ENCODE peak calls at places on chromosome 5, in ten cellular contexts. J, P, E, G, T, Q, N, H, L and X are unnamed samples.

GRCh38 chr5:77224672-77225355 is 14.3 kb downstream of the PDE8B start:
- DNase-seq in G (no peak), Q (no peak), T (no peak), P (peak; percentile 42), L (peak; percentile 68), N (peak; percentile 12), J (no peak), E (peak; percentile 29), H (no peak), X (no peak)

GRCh38 chr5:7869474-7870136 is 657 bp downstream of the MTRR start:
- DNase-seq in N (peak; percentile 55), L (no peak), T (peak; percentile 11), Q (no peak), E (no peak), H (no peak), G (no peak), P (no peak), J (no peak), X (no peak)

GRCh38 chr5:74257645-74258328 is 382.7 kb downstream of the ENC1 start:
- DNase-seq in T (no peak), Q (no peak), L (peak; percentile 55), P (no peak), J (peak; percentile 21), G (peak; percentile 87), N (peak; percentile 70), E (no peak), H (peak; percentile 35), X (no peak)

GRCh38 chr5:15995206-15996052 is 184.2 kb downstream of the MARCHF11 start:
- DNase-seq in Q (no peak), L (peak; percentile 55), P (peak; percentile 20), E (peak; percentile 16), H (peak; percentile 6), T (peak; percentile 57), G (no peak), J (no peak), N (peak; percentile 67), X (peak; percentile 33)

GRCh38 chr5:153122416-153122815 is 368.1 kb upstream of the GRIA1 start:
- DNase-seq in J (no peak), H (no peak), L (no peak), P (no peak), T (peak; percentile 6), N (no peak), E (no peak), G (no peak), Q (no peak), X (no peak)

GRCh38 chr5:150295172-150295611 is 5.6 kb upstream of the CAMK2A start:
- DNase-seq in N (peak; percentile 85), G (peak; percentile 39), E (peak; percentile 44), Q (no peak), L (peak; percentile 81), T (no peak), P (peak; percentile 29), J (no peak), H (no peak), X (no peak)

GRCh38 chr5:127957701-127958190 is 125.8 kb upstream of the SLC12A2 start:
- DNase-seq in Q (no peak), J (no peak), P (no peak), H (no peak), G (no peak), T (no peak), L (no peak), E (peak; percentile 45), N (no peak), X (no peak)

GRCh38 chr5:155260798-155261197 is 247.2 kb downstream of the KIF4B start:
- DNase-seq in G (no peak), Q (peak; percentile 72), E (peak; percentile 28), P (no peak), T (peak; percentile 70), H (no peak), L (no peak), J (no peak), N (no peak), X (peak; percentile 57)

GRCh38 chr5:79935992-79936643 is 54.9 kb downstream of the MTX3 start:
- DNase-seq in L (peak; percentile 24), J (no peak), P (peak; percentile 32), Q (no peak), H (no peak), E (no peak), G (peak; percentile 56), T (no peak), N (peak; percentile 62), X (no peak)

GRCh38 chr5:96781734-96782064 is 26.0 kb downstream of the ERAP1 start:
- DNase-seq in N (no peak), J (no peak), P (no peak), Q (no peak), H (no peak), T (no peak), G (no peak), E (no peak), L (no peak), X (no peak)

GRCh38 chr5:63603001-63603400 is 359.2 kb downstream of the HTR1A start:
- DNase-seq in Q (no peak), H (no peak), G (no peak), L (no peak), T (no peak), J (no peak), P (no peak), E (no peak), N (no peak), X (no peak)

GRCh38 chr5:153696256-153696655 is 205.8 kb downstream of the GRIA1 start:
- DNase-seq in T (no peak), N (no peak), J (no peak), L (no peak), E (no peak), P (no peak), G (no peak), Q (no peak), H (no peak), X (no peak)

GRCh38 chr5:149203896-149204544 is 62.7 kb downstream of the ABLIM3 start:
- DNase-seq in N (peak; percentile 64), P (no peak), T (no peak), E (peak; percentile 18), J (no peak), Q (no peak), H (no peak), L (peak; percentile 86), G (no peak), X (no peak)

GRCh38 chr5:407801-408268 is 35.1 kb upstream of the EXOC3 start:
- DNase-seq in N (peak; percentile 24), H (no peak), E (no peak), T (no peak), Q (no peak), L (no peak), P (no peak), G (no peak), J (no peak), X (no peak)

GRCh38 chr5:142319560-142320426 is 5.0 kb downstream of the SPRY4 start:
- DNase-seq in H (no peak), L (no peak), P (no peak), G (no peak), Q (no peak), E (no peak), N (no peak), T (peak; percentile 82), J (no peak), X (no peak)

GRCh38 chr5:113378960-113379541 is 55.7 kb downstream of the TSSK1B start:
- DNase-seq in J (peak; percentile 58), P (peak; percentile 10), Q (peak; percentile 71), E (peak; percentile 56), H (peak; percentile 71), L (peak; percentile 62), G (peak; percentile 45), T (peak; percentile 72), N (peak; percentile 72), X (peak; percentile 69)

DNA sequence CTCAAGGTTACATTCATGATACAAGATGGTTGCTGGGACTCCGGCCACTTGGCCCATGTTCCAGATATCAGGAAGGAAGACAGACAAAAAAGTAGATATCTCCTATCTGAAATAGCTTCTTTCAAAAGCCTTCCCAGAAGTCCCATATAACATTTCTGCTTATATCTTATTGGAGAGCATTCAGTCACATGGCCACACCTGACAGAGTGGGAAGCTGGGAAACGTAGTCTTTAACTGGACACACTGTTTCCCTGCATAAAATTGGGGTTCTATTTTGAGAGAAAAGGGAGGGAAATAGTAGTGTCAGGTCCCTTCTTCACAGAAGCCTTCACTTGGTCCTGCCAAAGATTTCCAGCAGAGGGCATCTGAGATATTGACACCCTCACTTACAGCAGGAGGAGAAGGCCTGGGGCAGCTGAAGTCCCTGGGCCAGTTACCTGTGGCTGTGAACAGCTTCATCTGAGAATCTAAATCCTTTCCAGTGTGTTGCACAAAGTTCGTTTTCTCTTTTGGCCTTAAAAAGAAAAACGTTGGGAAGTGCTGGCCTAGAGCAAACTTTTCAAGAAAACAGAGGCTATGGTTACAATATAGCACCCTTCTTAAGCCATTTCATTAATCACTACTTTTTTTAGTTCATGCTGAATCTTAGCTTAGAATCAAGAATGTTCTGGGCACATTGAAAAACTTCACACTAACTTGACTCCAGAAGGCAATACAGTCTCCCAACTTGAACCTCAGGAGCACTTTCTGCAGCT is 33.5 kb downstream of the SPEF2 start:
- DNase-seq in J (peak; percentile 14), N (peak; percentile 71), Q (peak; percentile 64), E (peak; percentile 46), L (peak; percentile 57), P (peak; percentile 34), H (peak; percentile 20), G (peak; percentile 16), T (peak; percentile 55), X (peak; percentile 28)
- TF ChIP-seq CTCF in J (peak; percentile 40), N (peak; percentile 60), Q (peak; percentile 69), E (peak; percentile 46), L (peak; percentile 63), P (peak; percentile 72), H (peak; percentile 40), G (no peak), T (peak; percentile 54), X (peak; percentile 46)

GRCh38 chr5:90135979-90136378 is 273.6 kb downstream of the CETN3 start:
- DNase-seq in P (no peak), H (peak; percentile 35), N (no peak), L (no peak), E (peak; percentile 16), Q (peak; percentile 78), J (no peak), G (no peak), T (peak; percentile 68), X (peak; percentile 41)
- TF ChIP-seq CTCF in P (no peak), H (peak; percentile 47), N (no peak), L (no peak), E (no peak), Q (peak; percentile 85), J (no peak), G (no peak), T (peak; percentile 69), X (peak; percentile 86)

DNA sequence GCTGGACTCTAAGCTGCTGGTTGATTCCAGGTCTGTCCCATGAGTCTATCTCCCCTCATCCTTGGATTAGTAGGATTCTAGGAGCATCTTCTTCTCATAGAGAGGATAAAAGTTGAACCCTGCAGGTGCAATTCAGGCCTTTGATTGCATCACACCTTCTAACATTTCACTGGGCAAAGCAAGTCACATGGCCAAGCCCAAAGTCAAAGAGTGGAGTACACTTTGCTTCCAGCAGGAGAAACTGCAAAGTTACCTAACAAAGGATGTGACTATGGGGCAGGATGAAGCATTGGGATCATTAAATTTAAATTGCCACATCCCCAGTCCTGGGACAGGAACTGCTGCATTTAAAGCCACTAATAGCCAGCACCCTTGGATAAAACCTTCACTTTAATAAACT is 51.0 kb upstream of the EGFLAM start:
- DNase-seq in Q (peak; percentile 37), J (no peak), H (no peak), T (no peak), P (no peak), L (peak; percentile 0), E (peak; percentile 11), G (no peak), N (no peak), X (no peak)
- TF ChIP-seq CTCF in Q (peak; percentile 42), J (no peak), H (no peak), T (no peak), P (no peak), L (no peak), E (no peak), G (no peak), N (no peak), X (peak; percentile 16)

GRCh38 chr5:72252574-72253155 is 67.4 kb downstream of the MRPS27 start:
- DNase-seq in Q (no peak), P (no peak), T (no peak), J (no peak), N (peak; percentile 64), L (no peak), G (no peak), H (no peak), E (no peak), X (no peak)
- TF ChIP-seq CTCF in Q (no peak), P (no peak), T (no peak), J (no peak), N (no peak), L (no peak), G (no peak), H (no peak), E (no peak), X (no peak)